ENCODE peak calls at places on chromosome 1, in four cellular contexts. F, M, E and D are unnamed samples.

GRCh38 chr1:109490029-109490933 is 3.6 kb upstream of the CYB561D1 start:
- DNase-seq in F (peak), M (peak), E (no peak), D (no peak)

GRCh38 chr1:172338295-172338735 is 82.2 kb upstream of the C1orf105 start:
- DNase-seq in M (no peak), F (no peak), E (no peak), D (no peak)

GRCh38 chr1:20486457-20487235 is 636 bp upstream of the CAMK2N1 start:
- DNase-seq in E (peak), M (peak), F (peak), D (peak)

GRCh38 chr1:30757196-30757949 is at the start of gene LAPTM5:
- DNase-seq in F (peak), E (no peak), M (peak), D (no peak)

GRCh38 chr1:17569200-17570139 is 30.0 kb downstream of the ARHGEF10L start:
- DNase-seq in M (peak), E (no peak), F (peak), D (no peak)

GRCh38 chr1:88311907-88312306 is 372.2 kb upstream of the PKN2 start:
- DNase-seq in M (no peak), E (no peak), F (no peak), D (no peak)

GRCh38 chr1:176119549-176119948 is 87.5 kb downstream of the COP1 start:
- DNase-seq in F (no peak), E (no peak), M (no peak), D (no peak)

GRCh38 chr1:220791959-220792358 is 5.2 kb downstream of the MTARC1 start:
- DNase-seq in E (no peak), F (peak), M (peak), D (no peak)

GRCh38 chr1:8382051-8382505 is 64.2 kb downstream of the SLC45A1 start:
- DNase-seq in E (no peak), M (no peak), F (no peak), D (no peak)

GRCh38 chr1:201272838-201273237 is 10.5 kb upstream of the PKP1 start:
- DNase-seq in M (no peak), F (no peak), E (no peak), D (no peak)

GRCh38 chr1:94245747-94246438 is 8.5 kb upstream of the ARHGAP29 start:
- DNase-seq in F (no peak), M (no peak), E (no peak), D (no peak)

DNA sequence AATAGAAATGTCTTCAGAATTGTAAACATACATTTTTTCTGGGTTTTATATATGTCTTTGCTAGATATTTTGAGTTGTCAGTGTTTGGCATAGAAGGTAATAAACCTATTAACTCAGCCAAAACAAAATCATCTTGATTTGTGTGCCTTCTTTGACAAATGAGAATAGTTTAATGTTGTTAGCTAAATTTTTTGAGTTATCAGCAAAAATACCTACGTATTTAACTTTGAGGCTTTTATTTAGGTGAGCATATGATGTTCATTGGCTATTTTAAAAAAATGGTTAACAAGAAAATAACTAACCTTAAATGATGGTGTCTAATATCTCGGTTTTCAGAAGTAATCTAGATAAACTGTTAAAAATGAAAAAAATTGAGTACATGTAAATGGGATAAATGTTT is 83.2 kb upstream of the SLC5A9 start:
- DNase-seq in E (no peak), M (no peak), F (no peak), D (no peak)
- TF ChIP-seq CTCF in E (no peak), M (no peak), F (no peak), D (no peak)

DNA sequence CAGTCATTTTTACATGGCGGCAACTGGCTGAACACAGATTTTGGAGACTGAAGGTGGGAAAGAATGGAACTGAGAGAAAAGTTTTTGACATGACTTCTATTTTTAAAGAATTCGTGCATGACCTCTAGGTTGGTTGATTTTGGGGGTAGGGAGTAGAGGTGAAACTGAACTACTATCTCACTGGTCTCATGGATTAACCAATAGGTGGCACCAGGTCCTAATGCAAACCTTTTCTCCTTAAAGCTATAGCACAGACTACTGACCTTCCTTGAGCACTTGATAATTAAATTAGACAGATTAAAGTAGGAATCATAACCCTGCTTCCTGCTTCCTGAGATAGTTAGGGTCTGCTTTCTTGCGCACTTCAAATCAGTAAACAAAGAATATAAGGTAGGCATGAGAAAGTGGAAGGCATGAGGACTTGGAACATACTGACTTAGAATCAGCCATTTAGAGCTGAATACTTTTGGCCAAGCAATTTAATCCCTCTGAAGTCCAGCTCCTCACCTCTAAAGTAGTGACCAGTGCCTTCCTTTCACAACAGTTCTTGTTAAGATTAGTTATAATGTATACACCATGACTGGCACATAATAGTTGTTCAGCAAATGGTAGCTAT is 206.0 kb downstream of the CENPF start:
- DNase-seq in M (no peak), E (no peak), F (no peak), D (no peak)
- TF ChIP-seq CTCF in M (peak), E (no peak), F (no peak), D (no peak)

DNA sequence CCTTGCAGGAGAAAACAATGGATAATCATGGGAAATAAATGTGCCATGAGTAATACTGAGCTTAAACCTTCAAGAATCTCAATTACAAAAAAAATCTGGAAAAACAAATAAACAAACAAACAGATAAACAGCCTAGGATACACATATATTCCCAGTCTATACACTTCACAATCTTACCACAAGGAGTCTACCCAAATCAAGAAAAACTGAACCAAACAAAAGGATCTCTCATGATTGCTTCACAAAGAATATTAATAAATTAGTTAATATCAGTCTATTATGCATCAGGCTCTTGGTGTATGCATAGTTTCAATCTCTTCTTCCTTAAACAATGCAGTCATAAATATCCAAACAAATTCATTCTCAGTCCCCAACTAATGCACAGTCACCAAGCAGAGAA is 3.2 kb upstream of the ESRRG start:
- DNase-seq in F (no peak), M (no peak), E (no peak), D (no peak)
- TF ChIP-seq CTCF in F (no peak), M (no peak), E (no peak), D (peak)

DNA sequence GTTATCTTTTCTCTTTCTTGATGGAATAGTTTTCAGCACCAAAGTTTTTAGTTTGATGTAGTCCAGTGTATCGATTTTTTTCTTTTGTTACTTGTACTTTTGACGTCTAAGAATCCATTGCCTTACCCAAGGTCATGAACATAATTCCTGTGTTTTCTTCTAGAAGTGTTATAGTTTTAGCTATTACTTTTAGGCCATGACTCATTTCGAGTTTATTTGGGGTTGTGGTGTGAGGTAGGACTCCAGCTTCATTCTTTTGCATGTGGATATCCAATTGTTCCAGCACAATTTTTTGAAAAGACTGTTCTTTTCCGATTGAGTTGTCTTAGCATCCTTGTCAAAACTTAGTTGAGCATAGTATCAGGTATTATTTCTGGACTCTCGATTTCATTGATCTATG is 79.4 kb upstream of the SELENON start:
- DNase-seq in M (no peak), E (no peak), F (no peak), D (no peak)
- TF ChIP-seq CTCF in M (no peak), E (no peak), F (no peak), D (no peak)

GRCh38 chr1:207840380-207840779 is 70.5 kb downstream of the CD34 start:
- DNase-seq in F (no peak), M (no peak), E (no peak), D (no peak)
- TF ChIP-seq CTCF in F (no peak), M (no peak), E (no peak), D (no peak)

GRCh38 chr1:180632326-180633088 is 685 bp downstream of the XPR1 start:
- DNase-seq in F (no peak), M (peak), E (peak), D (peak)
- TF ChIP-seq CTCF in F (no peak), M (no peak), E (no peak), D (no peak)

GRCh38 chr1:221849110-221849509 is 107.2 kb upstream of the DUSP10 start:
- DNase-seq in E (no peak), F (no peak), M (no peak), D (no peak)

GRCh38 chr1:221841983-221842335 is 100.1 kb upstream of the DUSP10 start:
- DNase-seq in E (no peak), M (no peak), F (no peak), D (no peak)

GRCh38 chr1:221849897-221850296 is 108.0 kb upstream of the DUSP10 start:
- DNase-seq in E (no peak), M (no peak), F (no peak), D (no peak)

GRCh38 chr1:221847676-221848075 is 105.8 kb upstream of the DUSP10 start:
- DNase-seq in M (no peak), F (no peak), E (no peak), D (no peak)

DNA sequence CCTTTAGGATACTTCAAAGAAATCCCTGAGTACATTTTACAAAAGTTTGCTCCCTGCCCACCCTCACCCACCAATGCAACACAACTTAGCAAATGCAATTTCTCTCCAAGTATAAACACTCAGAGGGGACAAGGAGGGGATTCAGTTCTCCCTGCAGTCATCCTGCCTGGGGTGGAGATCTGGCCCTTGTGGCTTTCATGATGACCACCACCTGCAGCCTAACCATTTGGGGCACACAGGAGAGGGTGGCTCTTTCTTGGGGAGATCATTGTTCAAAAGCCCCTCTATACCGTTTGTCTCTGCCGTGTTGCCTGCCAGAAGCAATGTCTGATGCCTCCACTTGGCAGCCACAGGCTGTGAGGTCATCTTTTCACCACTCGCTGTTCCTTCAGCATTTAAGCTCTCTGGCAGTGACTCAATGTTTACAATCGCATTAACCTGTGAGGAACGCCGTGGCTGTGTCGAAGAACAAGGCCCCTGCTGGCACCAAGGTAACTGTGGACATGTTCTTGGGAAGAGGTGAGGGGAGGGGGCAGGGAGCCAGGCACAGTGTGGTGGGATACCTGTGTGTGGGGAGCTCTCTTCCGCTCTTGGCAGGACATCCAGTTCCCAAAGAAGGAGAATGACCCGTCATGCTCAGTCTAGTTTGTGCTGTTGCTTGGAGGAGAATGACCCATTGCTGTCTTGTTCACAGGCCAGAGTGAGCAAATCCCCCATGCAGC is 103.9 kb upstream of the DUSP10 start:
- DNase-seq in F (peak), E (peak), M (no peak), D (no peak)
- TF ChIP-seq CTCF in F (no peak), E (no peak), M (no peak), D (no peak)